ENCODE peak calls at places on chromosomes 13 and 19, in eight cellular contexts. One of them, this sample, is unnamed.

GRCh38 chr13:111271186-111271698 is 49.2 kb upstream of the TEX29 start:
- DNase-seq in stomach: no peak
- DNase-seq in H9: no peak
- DNase-seq in cardiac muscle cell: no peak
- DNase-seq in tibial artery: no peak
- DNase-seq in heart left ventricle: no peak
- DNase-seq in tibial nerve: no peak
- DNase-seq in aorta: no peak
- DNase-seq in this sample: peak; percentile 56

GRCh38 chr19:55487884-55488687 is at the start of gene SSC5D:
- DNase-seq in heart left ventricle: peak; percentile 67
- DNase-seq in tibial artery: no peak
- DNase-seq in cardiac muscle cell: no peak
- DNase-seq in H9: no peak
- DNase-seq in tibial nerve: no peak
- DNase-seq in aorta: no peak
- DNase-seq in stomach: no peak
- DNase-seq in this sample: no peak

GRCh38 chr19:36266375-36266961 is 51.6 kb downstream of the ZNF146 start:
- DNase-seq in tibial nerve: no peak
- DNase-seq in H9: no peak
- DNase-seq in cardiac muscle cell: no peak
- DNase-seq in tibial artery: no peak
- DNase-seq in stomach: no peak
- DNase-seq in aorta: peak; percentile 79
- DNase-seq in heart left ventricle: peak; percentile 92
- DNase-seq in this sample: no peak

GRCh38 chr19:18763674-18764590 is 27.2 kb downstream of the COMP start:
- DNase-seq in tibial nerve: no peak
- DNase-seq in H9: no peak
- DNase-seq in stomach: no peak
- DNase-seq in tibial artery: no peak
- DNase-seq in cardiac muscle cell: no peak
- DNase-seq in aorta: no peak
- DNase-seq in heart left ventricle: no peak
- DNase-seq in this sample: no peak

GRCh38 chr13:39452412-39452811 is 150.6 kb downstream of the LHFPL6 start:
- DNase-seq in cardiac muscle cell: peak; percentile 55
- DNase-seq in tibial nerve: no peak
- DNase-seq in H9: no peak
- DNase-seq in tibial artery: no peak
- DNase-seq in aorta: no peak
- DNase-seq in stomach: no peak
- DNase-seq in heart left ventricle: no peak
- DNase-seq in this sample: no peak

GRCh38 chr13:36431204-36432105 is 840 bp upstream of the CCNA1 start:
- DNase-seq in heart left ventricle: no peak
- DNase-seq in tibial artery: no peak
- DNase-seq in cardiac muscle cell: peak; percentile 42
- DNase-seq in H9: no peak
- DNase-seq in stomach: no peak
- DNase-seq in aorta: peak; percentile 82
- DNase-seq in tibial nerve: no peak
- DNase-seq in this sample: peak; percentile 18

GRCh38 chr19:34230833-34231232 is 23.5 kb upstream of the GARRE1 start:
- DNase-seq in tibial artery: no peak
- DNase-seq in stomach: no peak
- DNase-seq in cardiac muscle cell: no peak
- DNase-seq in aorta: no peak
- DNase-seq in tibial nerve: no peak
- DNase-seq in heart left ventricle: no peak
- DNase-seq in H9: no peak
- DNase-seq in this sample: no peak

GRCh38 chr19:11457831-11458230 is 22.4 kb downstream of the PRKCSH start:
- DNase-seq in cardiac muscle cell: no peak
- DNase-seq in tibial artery: no peak
- DNase-seq in heart left ventricle: no peak
- DNase-seq in H9: no peak
- DNase-seq in stomach: no peak
- DNase-seq in aorta: no peak
- DNase-seq in tibial nerve: no peak
- DNase-seq in this sample: no peak

GRCh38 chr13:41547253-41548000 is 90.1 kb downstream of the RGCC start:
- DNase-seq in aorta: no peak
- DNase-seq in H9: no peak
- DNase-seq in heart left ventricle: peak; percentile 62
- DNase-seq in tibial artery: peak; percentile 82
- DNase-seq in tibial nerve: peak; percentile 71
- DNase-seq in cardiac muscle cell: no peak
- DNase-seq in stomach: no peak
- DNase-seq in this sample: no peak

GRCh38 chr13:31909889-31910551 is 121.6 kb upstream of the FRY start:
- DNase-seq in tibial artery: no peak
- DNase-seq in stomach: peak; percentile 53
- DNase-seq in H9: no peak
- DNase-seq in cardiac muscle cell: peak; percentile 69
- DNase-seq in aorta: no peak
- DNase-seq in tibial nerve: no peak
- DNase-seq in heart left ventricle: peak; percentile 39
- DNase-seq in this sample: peak; percentile 21

GRCh38 chr13:91879360-91879759 is 480.9 kb downstream of the GPC5 start:
- DNase-seq in H9: no peak
- DNase-seq in heart left ventricle: no peak
- DNase-seq in stomach: no peak
- DNase-seq in cardiac muscle cell: no peak
- DNase-seq in tibial artery: no peak
- DNase-seq in aorta: no peak
- DNase-seq in tibial nerve: no peak
- DNase-seq in this sample: no peak

GRCh38 chr13:40984670-40985366 is 34.3 kb downstream of the ELF1 start:
- DNase-seq in stomach: no peak
- DNase-seq in H9: no peak
- DNase-seq in tibial artery: no peak
- DNase-seq in tibial nerve: no peak
- DNase-seq in cardiac muscle cell: no peak
- DNase-seq in aorta: no peak
- DNase-seq in heart left ventricle: no peak
- DNase-seq in this sample: no peak

GRCh38 chr19:19146000-19146608 is 7.8 kb upstream of the TMEM161A start:
- DNase-seq in tibial artery: peak; percentile 87
- DNase-seq in aorta: peak; percentile 95
- DNase-seq in heart left ventricle: peak; percentile 80
- DNase-seq in cardiac muscle cell: peak; percentile 70
- DNase-seq in H9: peak; percentile 89
- DNase-seq in stomach: peak; percentile 88
- DNase-seq in tibial nerve: peak; percentile 60
- DNase-seq in this sample: peak; percentile 78

GRCh38 chr19:18742838-18743237 is 48.3 kb downstream of the COMP start:
- DNase-seq in H9: peak; percentile 25
- DNase-seq in cardiac muscle cell: no peak
- DNase-seq in tibial artery: no peak
- DNase-seq in aorta: no peak
- DNase-seq in tibial nerve: no peak
- DNase-seq in heart left ventricle: no peak
- DNase-seq in stomach: no peak
- DNase-seq in this sample: no peak

DNA sequence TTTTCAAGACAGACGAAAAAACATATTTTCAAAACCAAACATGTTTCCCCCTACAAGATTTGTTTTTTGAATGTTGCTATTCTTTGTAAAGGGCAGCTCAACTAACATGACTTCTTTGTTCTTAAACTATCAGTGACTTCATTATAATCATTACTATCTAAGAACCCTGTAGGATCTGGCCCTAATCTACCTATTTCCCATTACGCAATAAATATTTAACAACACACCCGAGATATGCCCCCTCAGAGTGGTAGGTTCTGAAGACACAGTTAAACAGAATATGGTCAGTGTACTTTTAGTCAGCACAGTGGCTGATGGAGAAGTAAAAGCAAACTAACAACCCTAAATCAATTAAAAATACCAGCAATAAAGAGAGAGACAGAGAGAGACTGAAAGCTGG is 186.9 kb downstream of the DIAPH3 start:
- DNase-seq in tibial artery: no peak
- DNase-seq in cardiac muscle cell: no peak
- DNase-seq in stomach: no peak
- DNase-seq in heart left ventricle: no peak
- DNase-seq in aorta: no peak
- DNase-seq in tibial nerve: no peak
- DNase-seq in H9: no peak
- DNase-seq in this sample: no peak
- H3K27ac ChIP-seq in tibial artery: no peak overlapping the region
- H3K27ac ChIP-seq in cardiac muscle cell: no peak overlapping the region
- H3K27ac ChIP-seq in stomach: no peak overlapping the region
- H3K27ac ChIP-seq in heart left ventricle: no peak overlapping the region
- H3K27ac ChIP-seq in aorta: no peak overlapping the region
- H3K27ac ChIP-seq in tibial nerve: no peak overlapping the region
- H3K27ac ChIP-seq in H9: no peak overlapping the region
- H3K27ac ChIP-seq in this sample: no peak overlapping the region

GRCh38 chr19:7295912-7296486 is 1.8 kb upstream of the INSR start:
- DNase-seq in heart left ventricle: no peak
- DNase-seq in tibial nerve: no peak
- DNase-seq in aorta: no peak
- DNase-seq in cardiac muscle cell: no peak
- DNase-seq in tibial artery: no peak
- DNase-seq in H9: no peak
- DNase-seq in stomach: no peak
- DNase-seq in this sample: no peak

GRCh38 chr19:7294571-7295212 is 478 bp upstream of the INSR start:
- DNase-seq in stomach: peak; percentile 74
- DNase-seq in aorta: peak; percentile 93
- DNase-seq in heart left ventricle: peak; percentile 89
- DNase-seq in tibial artery: peak; percentile 92
- DNase-seq in cardiac muscle cell: peak; percentile 74
- DNase-seq in tibial nerve: peak; percentile 54
- DNase-seq in H9: peak; percentile 43
- DNase-seq in this sample: peak; percentile 8

GRCh38 chr19:7293795-7294570 is at the start of gene INSR:
- DNase-seq in heart left ventricle: peak; percentile 91
- DNase-seq in tibial nerve: peak; percentile 79
- DNase-seq in cardiac muscle cell: peak; percentile 91
- DNase-seq in H9: peak; percentile 88
- DNase-seq in aorta: peak; percentile 95
- DNase-seq in stomach: peak; percentile 91
- DNase-seq in tibial artery: peak; percentile 97
- DNase-seq in this sample: no peak

GRCh38 chr19:7292352-7292949 is 1.8 kb downstream of the INSR start:
- DNase-seq in tibial artery: no peak
- DNase-seq in H9: peak; percentile 48
- DNase-seq in stomach: no peak
- DNase-seq in aorta: no peak
- DNase-seq in cardiac muscle cell: no peak
- DNase-seq in tibial nerve: no peak
- DNase-seq in heart left ventricle: no peak
- DNase-seq in this sample: no peak

DNA sequence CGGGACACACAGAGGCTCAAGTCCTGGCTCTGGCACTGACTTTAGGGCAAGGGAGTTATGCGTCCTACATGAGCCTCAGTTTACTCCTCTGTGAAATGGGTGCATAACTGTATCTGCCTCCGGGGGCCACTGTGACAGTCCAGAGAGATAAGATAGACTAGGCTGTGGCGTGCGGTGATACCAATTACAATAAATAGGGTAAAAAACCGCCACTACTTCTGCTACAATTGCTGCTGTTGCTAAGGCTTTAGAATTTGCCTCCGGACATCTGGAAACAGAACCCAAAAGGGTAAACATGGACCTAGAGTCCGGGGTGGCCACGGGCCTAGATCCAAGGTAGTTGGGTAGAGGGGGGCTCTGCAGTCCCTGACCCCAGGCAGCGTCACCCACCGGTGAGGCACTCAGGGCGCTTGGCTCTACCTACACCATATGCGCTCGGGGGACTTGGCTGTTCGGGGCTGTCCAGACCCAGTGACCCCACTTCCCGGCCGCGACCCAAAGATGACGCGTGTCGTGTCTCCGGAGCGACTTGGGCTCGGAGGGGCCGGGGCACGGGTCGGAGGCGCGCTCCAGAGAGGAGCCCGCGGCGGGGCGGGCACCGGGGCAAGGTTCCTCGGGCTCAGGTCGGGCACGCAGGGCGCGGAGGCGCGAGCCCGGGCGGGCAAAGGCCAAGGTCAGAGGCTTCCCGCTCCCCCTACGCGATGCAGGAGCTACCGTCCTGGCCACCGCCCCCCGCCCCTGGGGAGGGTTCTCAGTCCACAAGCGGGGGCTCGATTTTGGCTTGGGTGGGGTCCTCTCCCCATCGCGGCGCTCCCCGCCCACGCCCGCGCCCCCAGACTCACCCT is 1.0 kb downstream of the INSR start:
- DNase-seq in tibial nerve: no peak
- DNase-seq in stomach: peak; percentile 41
- DNase-seq in cardiac muscle cell: peak; percentile 33
- DNase-seq in H9: peak; percentile 33
- DNase-seq in heart left ventricle: peak; percentile 72
- DNase-seq in aorta: peak; percentile 83
- DNase-seq in tibial artery: peak; percentile 80
- DNase-seq in this sample: no peak
- H3K4me1 ChIP-seq in tibial nerve: peaks cover 7% of the 10 kb centered on the region
- H3K4me1 ChIP-seq in stomach: peaks cover 6% of the 10 kb centered on the region
- H3K4me1 ChIP-seq in cardiac muscle cell: no peaks in the 10 kb centered on the region
- H3K4me1 ChIP-seq in H9: no peaks in the 10 kb centered on the region
- H3K4me1 ChIP-seq in heart left ventricle: peaks cover 21% of the 10 kb centered on the region
- H3K4me1 ChIP-seq in aorta: no peaks in the 10 kb centered on the region
- H3K4me1 ChIP-seq in tibial artery: peaks cover 41% of the 10 kb centered on the region
- H3K4me1 ChIP-seq in this sample: no peaks in the 10 kb centered on the region

GRCh38 chr19:54388803-54389144 is 24.0 kb upstream of the LAIR1 start:
- DNase-seq in heart left ventricle: no peak
- DNase-seq in cardiac muscle cell: no peak
- DNase-seq in stomach: no peak
- DNase-seq in H9: no peak
- DNase-seq in aorta: no peak
- DNase-seq in tibial nerve: no peak
- DNase-seq in tibial artery: no peak
- DNase-seq in this sample: no peak
- H3K27ac ChIP-seq in heart left ventricle: no peak overlapping the region
- H3K27ac ChIP-seq in cardiac muscle cell: no peak overlapping the region
- H3K27ac ChIP-seq in stomach: peak overlapping the region; percentile 36
- H3K27ac ChIP-seq in H9: no peak overlapping the region
- H3K27ac ChIP-seq in aorta: no peak overlapping the region
- H3K27ac ChIP-seq in tibial nerve: peak overlapping the region; percentile 30
- H3K27ac ChIP-seq in tibial artery: no peak overlapping the region
- H3K27ac ChIP-seq in this sample: no peak overlapping the region

DNA sequence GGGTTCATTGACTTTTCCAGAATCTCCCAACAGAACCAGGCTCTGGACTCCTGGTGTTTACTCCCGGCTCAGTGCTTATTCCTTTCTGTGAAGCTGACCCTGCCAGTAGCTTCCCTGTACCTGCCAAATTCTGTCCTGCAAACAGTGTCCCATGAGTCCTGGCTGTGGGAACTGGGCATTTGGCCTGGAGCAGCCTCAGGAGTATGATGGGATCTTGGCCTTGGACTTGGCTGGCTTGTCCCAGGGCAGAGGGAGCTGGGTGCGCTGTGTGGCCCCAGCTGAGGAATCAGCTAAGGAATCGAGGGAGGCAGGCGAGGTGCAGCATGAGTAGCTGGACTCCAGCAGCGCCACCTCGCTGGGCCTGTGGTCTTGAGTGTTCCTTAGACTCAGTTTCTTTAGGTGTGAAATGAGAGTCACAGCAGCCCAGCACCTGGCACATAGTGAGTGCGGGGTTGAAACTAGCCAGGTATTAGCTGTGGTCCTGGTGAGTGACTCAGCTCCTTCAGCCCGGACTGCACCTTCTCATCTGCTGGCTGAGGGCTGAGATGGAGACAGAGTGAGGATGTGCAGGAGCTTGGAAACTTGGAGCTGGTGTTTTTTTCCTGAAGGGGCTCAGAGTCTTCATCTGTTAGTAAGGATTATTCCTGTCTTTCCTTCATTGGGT is 10.4 kb downstream of the CLASRP start:
- DNase-seq in H9: no peak
- DNase-seq in tibial nerve: no peak
- DNase-seq in tibial artery: no peak
- DNase-seq in stomach: peak; percentile 78
- DNase-seq in aorta: no peak
- DNase-seq in heart left ventricle: peak; percentile 60
- DNase-seq in cardiac muscle cell: no peak
- DNase-seq in this sample: no peak
- H3K4me1 ChIP-seq in H9: no peaks in the 10 kb centered on the region
- H3K4me1 ChIP-seq in tibial nerve: peaks cover 17% of the 10 kb centered on the region
- H3K4me1 ChIP-seq in tibial artery: peaks cover 38% of the 10 kb centered on the region
- H3K4me1 ChIP-seq in stomach: peaks cover 65% of the 10 kb centered on the region
- H3K4me1 ChIP-seq in aorta: no peaks in the 10 kb centered on the region
- H3K4me1 ChIP-seq in heart left ventricle: peaks cover 39% of the 10 kb centered on the region
- H3K4me1 ChIP-seq in cardiac muscle cell: no peaks in the 10 kb centered on the region
- H3K4me1 ChIP-seq in this sample: no peaks in the 10 kb centered on the region